ENCODE peak calls at places on chromosomes 6 and 20, in five cellular contexts. X, V, R, U and Q are unnamed samples.

GRCh38 chr6:46393940-46394337 is 97.3 kb downstream of the RCAN2 start:
- DNase-seq in U (no peak), V (no peak), X (no peak), R (no peak), Q (no peak)

GRCh38 chr6:4581468-4582420 is 194.5 kb upstream of the CDYL start:
- DNase-seq in V (peak), R (no peak), U (peak), X (no peak), Q (peak)

GRCh38 chr6:30555428-30556005 is 772 bp downstream of the GNL1 start:
- DNase-seq in V (peak), R (peak), U (no peak), X (peak), Q (no peak)

GRCh38 chr6:169454204-169454871 is 200.7 kb upstream of the THBS2 start:
- DNase-seq in U (peak), R (no peak), X (peak), V (peak), Q (no peak)

GRCh38 chr6:111610548-111611172 is 5.0 kb upstream of the TRAF3IP2 start:
- DNase-seq in U (no peak), R (no peak), V (no peak), X (no peak), Q (no peak)

GRCh38 chr20:8602389-8603116 is 466.3 kb upstream of the PLCB4 start:
- DNase-seq in X (no peak), R (no peak), V (peak), U (no peak), Q (no peak)

GRCh38 chr6:107600936-107601335 is 111.0 kb downstream of the SOBP start:
- DNase-seq in V (peak), X (peak), U (no peak), R (peak), Q (peak)

GRCh38 chr6:107648983-107649382 is 159.1 kb downstream of the SOBP start:
- DNase-seq in U (no peak), R (no peak), V (no peak), X (no peak), Q (no peak)

GRCh38 chr20:63822276-63822696 is 8.8 kb downstream of the ZBTB46 start:
- DNase-seq in V (no peak), X (no peak), U (no peak), R (no peak), Q (peak)

GRCh38 chr20:59008715-59009336 is 1.8 kb upstream of the CTSZ start:
- DNase-seq in U (no peak), X (no peak), V (no peak), R (no peak), Q (no peak)

GRCh38 chr6:78436335-78436734 is 431.0 kb upstream of the IRAK1BP1 start:
- DNase-seq in V (peak), X (peak), R (no peak), U (no peak), Q (no peak)

GRCh38 chr20:49471397-49471796 is 11.1 kb downstream of the KCNB1 start:
- DNase-seq in R (no peak), U (no peak), V (no peak), X (no peak), Q (no peak)

GRCh38 chr6:15417811-15418210 is 171.9 kb downstream of the JARID2 start:
- DNase-seq in V (no peak), U (no peak), R (no peak), X (no peak), Q (peak)

GRCh38 chr20:16273812-16274560 is 299.3 kb downstream of the KIF16B start:
- DNase-seq in V (no peak), U (no peak), R (no peak), X (no peak), Q (no peak)

GRCh38 chr20:48202774-48203173 is 417.5 kb upstream of the SULF2 start:
- DNase-seq in V (no peak), U (no peak), X (no peak), R (no peak), Q (no peak)

GRCh38 chr20:50826121-50826520 is 31.3 kb downstream of the BCAS4 start:
- DNase-seq in R (no peak), V (no peak), U (no peak), X (no peak), Q (no peak)

GRCh38 chr20:14062171-14062570 is 66.9 kb downstream of the MACROD2 start:
- DNase-seq in U (no peak), X (no peak), V (no peak), R (no peak), Q (no peak)

GRCh38 chr6:105317607-105318533 is 85.0 kb downstream of the PREP start:
- DNase-seq in X (peak), R (peak), U (no peak), V (no peak), Q (peak)

GRCh38 chr6:56370127-56370540 is 122.8 kb upstream of the COL21A1 start:
- DNase-seq in U (no peak), R (peak), X (peak), V (peak), Q (peak)

GRCh38 chr6:30955367-30956042 is 14.7 kb downstream of the MUCL3 start:
- DNase-seq in X (peak), V (peak), R (peak), U (no peak), Q (no peak)

GRCh38 chr6:136050475-136050874 is 199.0 kb downstream of the PDE7B start:
- DNase-seq in X (no peak), V (no peak), R (no peak), U (no peak), Q (no peak)

GRCh38 chr6:98333273-98333672 is 501.1 kb upstream of the POU3F2 start:
- DNase-seq in R (no peak), U (no peak), V (no peak), X (no peak), Q (no peak)

GRCh38 chr6:161557333-161558107 is 283.7 kb upstream of the AGPAT4 start:
- DNase-seq in U (no peak), X (peak), V (no peak), R (no peak), Q (no peak)

GRCh38 chr6:91669154-91669903 is 1082.5 kb upstream of the MAP3K7 start:
- DNase-seq in V (no peak), U (no peak), R (no peak), X (no peak), Q (no peak)

GRCh38 chr6:129197154-129197553 is 314.2 kb downstream of the LAMA2 start:
- DNase-seq in R (no peak), X (no peak), U (no peak), V (no peak), Q (peak)

GRCh38 chr20:25214416-25214770 is 18.9 kb downstream of the ENTPD6 start:
- DNase-seq in X (no peak), R (no peak), U (no peak), V (no peak), Q (no peak)

GRCh38 chr6:1820714-1821113 is 211.0 kb downstream of the FOXC1 start:
- DNase-seq in R (no peak), X (no peak), U (no peak), V (no peak), Q (no peak)

GRCh38 chr6:133774356-133774755 is 114.6 kb upstream of the TCF21 start:
- DNase-seq in R (no peak), V (no peak), X (no peak), U (no peak), Q (no peak)

GRCh38 chr20:51318058-51318960 is 224.2 kb downstream of the NFATC2 start:
- DNase-seq in V (peak), R (peak), X (peak), U (no peak), Q (peak)

GRCh38 chr6:119197271-119197670 is 118.8 kb upstream of the FAM184A start:
- DNase-seq in R (no peak), U (no peak), X (no peak), V (no peak), Q (no peak)